ENCODE peak calls at places on chromosomes 12 and 14, in eight cellular contexts. E is AG08395; L is ELF-1; U is erythroblast; I is GM18507; Y is GOT3; V is effector memory CD4-positive, alpha-beta T cell; Q is germinal center. T is an unnamed sample.

GRCh38 chr12:52020539-52021336 is 14.0 kb downstream of the TAMALIN start:
- DNase-seq in E (peak; percentile 60), L (peak; percentile 88), U (peak; percentile 50), I (no peak), Y (no peak), V (no peak), Q (peak; percentile 76), T (no peak)

GRCh38 chr12:50764861-50765324 is 992 bp downstream of the ATF1 start:
- DNase-seq in E (peak; percentile 47), L (no peak), U (peak; percentile 78), I (no peak), Y (no peak), V (peak; percentile 17), Q (peak; percentile 47), T (no peak)

GRCh38 chr12:92398565-92399309 is 253.1 kb upstream of the BTG1 start:
- DNase-seq in E (no peak), L (peak; percentile 3), U (peak; percentile 65), I (no peak), Y (no peak), V (peak; percentile 9), Q (no peak), T (no peak)

GRCh38 chr12:1398673-1399072 is 195.7 kb downstream of the FBXL14 start:
- DNase-seq in E (peak; percentile 27), L (no peak), U (peak; percentile 21), I (no peak), Y (no peak), V (no peak), Q (no peak), T (no peak)

GRCh38 chr12:64655141-64655540 is 44.8 kb downstream of the RASSF3 start:
- DNase-seq in E (no peak), L (no peak), U (no peak), I (no peak), Y (no peak), V (no peak), Q (no peak), T (no peak)

GRCh38 chr12:116319316-116319715 is 41.8 kb upstream of the MED13L start:
- DNase-seq in E (peak; percentile 24), L (no peak), U (no peak), I (no peak), Y (no peak), V (no peak), Q (no peak), T (no peak)

GRCh38 chr14:84351646-84352045 is 1178.3 kb upstream of the FLRT2 start:
- DNase-seq in E (no peak), L (no peak), U (no peak), I (no peak), Y (no peak), V (no peak), Q (no peak), T (no peak)

GRCh38 chr12:64946132-64946829 is 121.8 kb downstream of the TBC1D30 start:
- DNase-seq in E (no peak), L (peak; percentile 83), U (no peak), I (no peak), Y (no peak), V (no peak), Q (no peak), T (no peak)

GRCh38 chr12:65903680-65904403 is 79.6 kb downstream of the HMGA2 start:
- DNase-seq in E (no peak), L (no peak), U (no peak), I (no peak), Y (no peak), V (no peak), Q (no peak), T (no peak)

GRCh38 chr12:56188786-56189335 is 422 bp downstream of the SMARCC2 start:
- DNase-seq in E (no peak), L (peak; percentile 46), U (no peak), I (no peak), Y (no peak), V (peak; percentile 5), Q (no peak), T (no peak)

GRCh38 chr12:19236656-19237055 is 107.1 kb downstream of the PLEKHA5 start:
- DNase-seq in E (no peak), L (no peak), U (no peak), I (no peak), Y (no peak), V (no peak), Q (no peak), T (no peak)

GRCh38 chr14:68817513-68818212 is 24.8 kb upstream of the ZFP36L1 start:
- DNase-seq in E (no peak), L (no peak), U (no peak), I (no peak), Y (no peak), V (no peak), Q (peak; percentile 22), T (no peak)

GRCh38 chr14:103260629-103261124 is 73.4 kb upstream of the EIF5 start:
- DNase-seq in E (peak; percentile 58), L (no peak), U (no peak), I (no peak), Y (no peak), V (no peak), Q (no peak), T (no peak)

T was measured in cerebellar nuclear complex.